ENCODE peak calls at places on chromosomes 4 and X, in seven cellular contexts. R is body of pancreas; G is breast epithelium; L is CD8-positive, alpha-beta T cell; X is astrocyte; Y is endothelial cell of umbilical vein; N is heart left ventricle. M is an unnamed sample.

GRCh38 chrX:16828126-16828908 is 41.8 kb downstream of the RBBP7 start:
- DNase-seq in G (no peak), X (peak; percentile 94), R (peak; percentile 18), L (no peak), N (peak; percentile 11), Y (peak; percentile 66), M (peak; percentile 95)

GRCh38 chr4:114691865-114692264 is 93.3 kb downstream of the UGT8 start:
- DNase-seq in N (no peak), L (no peak), X (no peak), Y (no peak), G (no peak), R (no peak), M (no peak)

GRCh38 chrX:15114865-15115566 is 154.9 kb downstream of the ASB9 start:
- DNase-seq in N (no peak), R (no peak), G (no peak), X (no peak), Y (no peak), L (no peak), M (no peak)

GRCh38 chr4:142824368-142824767 is 21.7 kb downstream of the INPP4B start:
- DNase-seq in X (peak; percentile 54), N (no peak), Y (no peak), L (no peak), R (no peak), G (no peak), M (peak; percentile 32)

GRCh38 chr4:44629280-44629866 is 22.1 kb downstream of the YIPF7 start:
- DNase-seq in Y (peak; percentile 55), R (peak; percentile 33), X (peak; percentile 23), G (no peak), N (no peak), L (no peak), M (peak; percentile 36)

GRCh38 chr4:123244233-123244632 is 152.4 kb upstream of the SPRY1 start:
- DNase-seq in X (no peak), N (peak; percentile 69), L (no peak), Y (peak; percentile 65), G (peak; percentile 58), R (no peak), M (peak; percentile 58)

GRCh38 chr4:4574792-4575191 is 32.9 kb upstream of the STX18 start:
- DNase-seq in G (no peak), R (peak; percentile 38), X (peak; percentile 86), Y (peak; percentile 77), N (peak; percentile 54), L (peak; percentile 56), M (peak; percentile 89)

GRCh38 chrX:41960142-41960541 is 36.8 kb upstream of the CASK start:
- DNase-seq in G (no peak), L (no peak), Y (no peak), R (no peak), N (no peak), X (no peak), M (no peak)

GRCh38 chrX:24466025-24466424 is 939 bp downstream of the PDK3 start:
- DNase-seq in Y (no peak), R (no peak), X (no peak), G (no peak), N (no peak), L (no peak), M (no peak)

GRCh38 chrX:149207518-149207917 is 297.6 kb downstream of the IDS start:
- DNase-seq in L (no peak), G (no peak), N (no peak), X (no peak), R (no peak), Y (no peak), M (no peak)

GRCh38 chr4:54229631-54230478 is 762 bp downstream of the PDGFRA start:
- DNase-seq in R (no peak), G (peak; percentile 36), N (no peak), L (no peak), Y (no peak), X (peak; percentile 69), M (peak; percentile 79)

GRCh38 chr4:37628977-37629609 is 57.1 kb downstream of the RELL1 start:
- DNase-seq in G (peak; percentile 27), L (no peak), R (no peak), X (peak; percentile 75), N (no peak), Y (peak; percentile 48), M (peak; percentile 82)

GRCh38 chr4:186881521-186882220 is 158.0 kb upstream of the FAT1 start:
- DNase-seq in L (no peak), X (peak; percentile 91), N (no peak), Y (no peak), G (no peak), R (no peak), M (peak; percentile 93)

GRCh38 chr4:47686294-47686872 is 151.5 kb downstream of the CORIN start:
- DNase-seq in R (peak; percentile 63), N (peak; percentile 18), G (peak; percentile 20), X (no peak), L (peak; percentile 65), Y (peak; percentile 62), M (peak; percentile 15)

GRCh38 chrX:6685489-6685888 is 150.6 kb upstream of the VCX3A start:
- DNase-seq in X (no peak), G (no peak), N (no peak), R (no peak), L (no peak), Y (no peak), M (no peak)

GRCh38 chr4:91032725-91033445 is 905.7 kb downstream of the CCSER1 start:
- DNase-seq in X (no peak), G (no peak), R (peak; percentile 56), L (no peak), N (no peak), Y (no peak), M (no peak)

GRCh38 chrX:147917700-147918694 is 6.3 kb downstream of the FMR1 start:
- DNase-seq in X (peak; percentile 61), N (no peak), Y (peak; percentile 20), R (no peak), G (no peak), L (no peak), M (peak; percentile 70)

GRCh38 chrX:80751456-80751855 is 58.2 kb downstream of the BRWD3 start:
- DNase-seq in L (no peak), X (no peak), G (no peak), R (no peak), N (no peak), Y (no peak), M (no peak)

GRCh38 chrX:25941087-25941486 is 197.1 kb upstream of the MAGEB18 start:
- DNase-seq in R (no peak), N (no peak), X (peak; percentile 16), L (no peak), Y (peak; percentile 61), G (no peak), M (peak; percentile 3)

GRCh38 chr4:103307479-103308042 is 109.4 kb upstream of the CENPE start:
- DNase-seq in X (no peak), R (no peak), L (no peak), G (no peak), N (no peak), Y (no peak), M (no peak)

GRCh38 chrX:137896123-137896522 is 330.2 kb downstream of the ZIC3 start:
- DNase-seq in L (no peak), N (no peak), Y (no peak), R (no peak), X (no peak), G (no peak), M (no peak)

GRCh38 chr4:87270144-87270543 is 49.7 kb upstream of the KLHL8 start:
- DNase-seq in L (no peak), G (no peak), R (peak; percentile 42), X (peak; percentile 23), Y (peak; percentile 31), N (peak; percentile 11), M (peak; percentile 70)
- TF ChIP-seq CTCF in L (no peak), G (no peak), R (peak; percentile 79), X (peak; percentile 53), Y (peak; percentile 32), N (no peak), M (peak; percentile 57)

GRCh38 chr4:10384974-10385373 is 72.3 kb downstream of the ZNF518B start:
- DNase-seq in N (no peak), G (no peak), L (no peak), R (no peak), X (no peak), Y (no peak), M (no peak)

GRCh38 chr4:10381146-10381545 is 76.1 kb downstream of the ZNF518B start:
- DNase-seq in Y (no peak), X (no peak), R (no peak), G (no peak), L (no peak), N (no peak), M (no peak)

GRCh38 chr4:10386044-10386443 is 71.2 kb downstream of the ZNF518B start:
- DNase-seq in Y (no peak), R (no peak), N (no peak), X (no peak), L (no peak), G (no peak), M (no peak)

GRCh38 chr4:10383417-10383816 is 73.8 kb downstream of the ZNF518B start:
- DNase-seq in X (no peak), L (no peak), N (no peak), G (no peak), R (no peak), Y (no peak), M (no peak)

DNA sequence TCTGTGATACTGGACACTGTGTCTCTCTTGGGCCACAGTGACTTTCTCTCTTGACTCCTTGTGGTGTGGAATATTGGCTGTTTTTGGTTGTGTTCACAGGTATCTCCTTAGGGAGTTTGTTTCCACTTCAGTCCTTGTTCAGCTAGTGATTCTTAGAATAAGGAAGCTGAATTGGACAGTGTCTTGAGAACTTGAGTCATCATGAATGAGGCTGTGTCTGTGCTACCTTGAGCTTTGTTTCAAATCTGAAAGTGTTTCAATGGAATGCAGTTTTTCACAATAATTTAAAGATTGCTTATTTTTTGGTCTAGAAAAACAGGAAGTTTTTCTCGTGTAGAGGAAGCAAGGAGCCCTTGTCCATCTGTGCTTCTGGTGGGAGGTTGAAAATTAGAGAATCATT is 76.5 kb downstream of the ZNF518B start:
- DNase-seq in X (no peak), Y (no peak), L (no peak), R (no peak), N (no peak), G (no peak), M (no peak)
- H3K4me1 ChIP-seq in X (no peaks in the 10 kb centered on the region), Y (no peaks in the 10 kb centered on the region), L (no peaks in the 10 kb centered on the region), R (no peaks in the 10 kb centered on the region), N (no peaks in the 10 kb centered on the region), G (no peaks in the 10 kb centered on the region), M (no peaks in the 10 kb centered on the region)

DNA sequence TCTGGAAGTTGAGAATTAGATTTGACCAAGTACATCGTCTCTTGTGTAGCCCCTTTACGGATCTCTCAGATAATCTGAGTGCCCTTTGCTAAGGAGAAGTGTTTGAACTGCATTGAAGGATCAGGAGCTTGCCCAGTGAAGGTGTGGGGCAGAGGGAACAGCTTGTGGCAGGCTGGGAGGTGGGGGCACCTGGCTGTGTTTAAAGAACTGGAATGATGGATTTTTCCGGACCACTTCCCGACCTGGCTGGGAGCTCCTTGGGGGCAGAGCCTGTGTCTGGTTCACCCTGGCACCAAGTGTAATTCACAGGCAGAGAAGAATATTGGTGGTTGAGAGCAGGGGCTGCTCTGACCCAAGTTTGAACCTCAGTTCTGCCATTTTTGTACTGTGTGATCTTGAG is 18.4 kb downstream of the TBC1D14 start:
- DNase-seq in N (no peak), Y (no peak), L (no peak), G (no peak), R (no peak), X (no peak), M (no peak)
- H3K27ac ChIP-seq in N (no peak overlapping the region), Y (no peak overlapping the region), L (no peak overlapping the region), G (no peak overlapping the region), R (no peak overlapping the region), X (no peak overlapping the region), M (no peak overlapping the region)

GRCh38 chr4:150479665-150480064 is 102.3 kb upstream of the MAB21L2 start:
- DNase-seq in X (no peak), L (no peak), Y (no peak), G (no peak), N (no peak), R (no peak), M (peak; percentile 78)
- TF ChIP-seq CTCF in X (no peak), L (no peak), Y (no peak), G (no peak), N (no peak), R (no peak), M (no peak)